ENCODE peak calls at places on chromosomes 3 and 15, in four cellular contexts. One of them, this sample, is unnamed.

GRCh38 chr3:134483195-134483890 is 2.4 kb downstream of the ANAPC13 start:
- DNase-seq in ELF-1: no peak
- DNase-seq in HTR-8/SVneo: no peak
- DNase-seq in skeletal muscle cell: no peak
- DNase-seq in this sample: no peak

GRCh38 chr15:40594429-40594836 is 384 bp downstream of the KNL1 start:
- DNase-seq in ELF-1: peak; percentile 89
- DNase-seq in HTR-8/SVneo: peak; percentile 54
- DNase-seq in skeletal muscle cell: no peak
- DNase-seq in this sample: peak; percentile 77

GRCh38 chr3:20837676-20838302 is 651.8 kb upstream of the SGO1 start:
- DNase-seq in ELF-1: no peak
- DNase-seq in HTR-8/SVneo: no peak
- DNase-seq in skeletal muscle cell: no peak
- DNase-seq in this sample: no peak

GRCh38 chr15:90870354-90871096 is 2.1 kb downstream of the FURIN start:
- DNase-seq in ELF-1: peak; percentile 51
- DNase-seq in HTR-8/SVneo: no peak
- DNase-seq in skeletal muscle cell: no peak
- DNase-seq in this sample: no peak

GRCh38 chr3:155462672-155463071 is 169.2 kb upstream of the STRIT1 start:
- DNase-seq in ELF-1: no peak
- DNase-seq in HTR-8/SVneo: no peak
- DNase-seq in skeletal muscle cell: no peak
- DNase-seq in this sample: no peak

GRCh38 chr15:88031461-88031860 is 225.1 kb downstream of the NTRK3 start:
- DNase-seq in ELF-1: no peak
- DNase-seq in HTR-8/SVneo: no peak
- DNase-seq in skeletal muscle cell: no peak
- DNase-seq in this sample: no peak

GRCh38 chr15:50227076-50227475 is 38.5 kb downstream of the HDC start:
- DNase-seq in ELF-1: no peak
- DNase-seq in HTR-8/SVneo: no peak
- DNase-seq in skeletal muscle cell: peak; percentile 15
- DNase-seq in this sample: no peak

GRCh38 chr3:58353722-58354553 is 21.2 kb downstream of the PXK start:
- DNase-seq in ELF-1: no peak
- DNase-seq in HTR-8/SVneo: no peak
- DNase-seq in skeletal muscle cell: no peak
- DNase-seq in this sample: no peak

GRCh38 chr15:75178171-75178937 is 23.3 kb upstream of the C15orf39 start:
- DNase-seq in ELF-1: peak; percentile 52
- DNase-seq in HTR-8/SVneo: no peak
- DNase-seq in skeletal muscle cell: no peak
- DNase-seq in this sample: no peak

GRCh38 chr15:32737246-32737757 is 19.5 kb downstream of the GREM1 start:
- DNase-seq in ELF-1: no peak
- DNase-seq in HTR-8/SVneo: no peak
- DNase-seq in skeletal muscle cell: no peak
- DNase-seq in this sample: no peak

GRCh38 chr3:194689493-194689901 is 3.8 kb downstream of the FAM43A start:
- DNase-seq in ELF-1: peak; percentile 39
- DNase-seq in HTR-8/SVneo: no peak
- DNase-seq in skeletal muscle cell: peak; percentile 64
- DNase-seq in this sample: peak; percentile 62

GRCh38 chr3:123026551-123027291 is 842 bp downstream of the SEMA5B start:
- DNase-seq in ELF-1: peak; percentile 47
- DNase-seq in HTR-8/SVneo: no peak
- DNase-seq in skeletal muscle cell: no peak
- DNase-seq in this sample: no peak

GRCh38 chr3:126541628-126542339 is 16.9 kb downstream of the C3orf22 start:
- DNase-seq in ELF-1: peak; percentile 23
- DNase-seq in HTR-8/SVneo: no peak
- DNase-seq in skeletal muscle cell: no peak
- DNase-seq in this sample: peak; percentile 47

GRCh38 chr15:59703979-59704796 is 15.1 kb upstream of the BNIP2 start:
- DNase-seq in ELF-1: no peak
- DNase-seq in HTR-8/SVneo: no peak
- DNase-seq in skeletal muscle cell: no peak
- DNase-seq in this sample: no peak

GRCh38 chr3:73815966-73816365 is 191.2 kb upstream of the PDZRN3 start:
- DNase-seq in ELF-1: no peak
- DNase-seq in HTR-8/SVneo: no peak
- DNase-seq in skeletal muscle cell: no peak
- DNase-seq in this sample: no peak

GRCh38 chr15:96213896-96214295 is 116.6 kb upstream of the NR2F2 start:
- DNase-seq in ELF-1: no peak
- DNase-seq in HTR-8/SVneo: no peak
- DNase-seq in skeletal muscle cell: no peak
- DNase-seq in this sample: no peak

GRCh38 chr3:19899264-19899663 is 34.8 kb downstream of the EFHB start:
- DNase-seq in ELF-1: no peak
- DNase-seq in HTR-8/SVneo: no peak
- DNase-seq in skeletal muscle cell: no peak
- DNase-seq in this sample: no peak

GRCh38 chr3:134373278-134373941 is 837 bp downstream of the AMOTL2 start:
- DNase-seq in ELF-1: peak; percentile 95
- DNase-seq in HTR-8/SVneo: peak; percentile 72
- DNase-seq in skeletal muscle cell: peak; percentile 67
- DNase-seq in this sample: peak; percentile 92

GRCh38 chr3:180802837-180803236 is 109.6 kb upstream of the FXR1 start:
- DNase-seq in ELF-1: no peak
- DNase-seq in HTR-8/SVneo: peak; percentile 7
- DNase-seq in skeletal muscle cell: no peak
- DNase-seq in this sample: no peak

GRCh38 chr3:66036586-66037061 is 2.1 kb downstream of the MAGI1 start:
- DNase-seq in ELF-1: peak; percentile 82
- DNase-seq in HTR-8/SVneo: no peak
- DNase-seq in skeletal muscle cell: no peak
- DNase-seq in this sample: no peak

GRCh38 chr15:38842991-38843610 is 278.5 kb upstream of the RASGRP1 start:
- DNase-seq in ELF-1: no peak
- DNase-seq in HTR-8/SVneo: no peak
- DNase-seq in skeletal muscle cell: no peak
- DNase-seq in this sample: no peak

GRCh38 chr3:185716436-185717090 is 108.3 kb downstream of the IGF2BP2 start:
- DNase-seq in ELF-1: no peak
- DNase-seq in HTR-8/SVneo: no peak
- DNase-seq in skeletal muscle cell: no peak
- DNase-seq in this sample: no peak

GRCh38 chr3:126672741-126673140 is 17.8 kb upstream of the TXNRD3 start:
- DNase-seq in ELF-1: no peak
- DNase-seq in HTR-8/SVneo: no peak
- DNase-seq in skeletal muscle cell: no peak
- DNase-seq in this sample: no peak

GRCh38 chr3:14849831-14850230 is 31.1 kb downstream of the FGD5 start:
- DNase-seq in ELF-1: no peak
- DNase-seq in HTR-8/SVneo: no peak
- DNase-seq in skeletal muscle cell: no peak
- DNase-seq in this sample: no peak

GRCh38 chr15:75647370-75648155 is at the start of gene SNX33:
- DNase-seq in ELF-1: peak; percentile 88
- DNase-seq in HTR-8/SVneo: peak; percentile 66
- DNase-seq in skeletal muscle cell: peak; percentile 70
- DNase-seq in this sample: peak; percentile 93

GRCh38 chr15:25022233-25022632 is 67.4 kb downstream of the SNRPN start:
- DNase-seq in ELF-1: no peak
- DNase-seq in HTR-8/SVneo: no peak
- DNase-seq in skeletal muscle cell: peak; percentile 3
- DNase-seq in this sample: no peak

GRCh38 chr15:96162322-96162721 is 168.2 kb upstream of the NR2F2 start:
- DNase-seq in ELF-1: no peak
- DNase-seq in HTR-8/SVneo: no peak
- DNase-seq in skeletal muscle cell: no peak
- DNase-seq in this sample: no peak

GRCh38 chr15:71295242-71296031 is 180.2 kb downstream of the THSD4 start:
- DNase-seq in ELF-1: peak; percentile 30
- DNase-seq in HTR-8/SVneo: peak; percentile 90
- DNase-seq in skeletal muscle cell: peak; percentile 99
- DNase-seq in this sample: no peak

GRCh38 chr3:187022403-187023029 is 92.2 kb downstream of the ST6GAL1 start:
- DNase-seq in ELF-1: no peak
- DNase-seq in HTR-8/SVneo: no peak
- DNase-seq in skeletal muscle cell: no peak
- DNase-seq in this sample: no peak

GRCh38 chr3:138360272-138361192 is 12.2 kb downstream of the MRAS start:
- DNase-seq in ELF-1: no peak
- DNase-seq in HTR-8/SVneo: no peak
- DNase-seq in skeletal muscle cell: no peak
- DNase-seq in this sample: no peak

GRCh38 chr3:188683032-188683491 is 488.7 kb upstream of the TPRG1 start:
- DNase-seq in ELF-1: no peak
- DNase-seq in HTR-8/SVneo: no peak
- DNase-seq in skeletal muscle cell: peak; percentile 93
- DNase-seq in this sample: peak; percentile 80

GRCh38 chr15:67105991-67106763 is 40.8 kb downstream of the SMAD3 start:
- DNase-seq in ELF-1: no peak
- DNase-seq in HTR-8/SVneo: no peak
- DNase-seq in skeletal muscle cell: no peak
- DNase-seq in this sample: no peak

GRCh38 chr3:72123908-72124441 is 339.0 kb upstream of the PROK2 start:
- DNase-seq in ELF-1: peak; percentile 29
- DNase-seq in HTR-8/SVneo: peak; percentile 59
- DNase-seq in skeletal muscle cell: peak; percentile 100
- DNase-seq in this sample: peak; percentile 79

GRCh38 chr3:139159356-139159755 is 114.7 kb upstream of the PRR23C start:
- DNase-seq in ELF-1: no peak
- DNase-seq in HTR-8/SVneo: no peak
- DNase-seq in skeletal muscle cell: no peak
- DNase-seq in this sample: no peak

GRCh38 chr3:149801200-149801599 is 8.8 kb upstream of the ANKUB1 start:
- DNase-seq in ELF-1: no peak
- DNase-seq in HTR-8/SVneo: no peak
- DNase-seq in skeletal muscle cell: no peak
- DNase-seq in this sample: no peak

GRCh38 chr3:25384471-25384870 is 43.6 kb upstream of the RARB start:
- DNase-seq in ELF-1: no peak
- DNase-seq in HTR-8/SVneo: no peak
- DNase-seq in skeletal muscle cell: no peak
- DNase-seq in this sample: no peak